ENCODE peak calls at places on chromosomes 3 and 15, in six cellular contexts. One of them, this sample, is unnamed.
A peak's percentile ranks its signal among the peaks of the same experiment; 100 is the strongest.

GRCh38 chr15:57160823-57161560 is 215.3 kb upstream of the CGNL1 start:
- DNase-seq in body of pancreas: no peak
- DNase-seq in suprapubic skin: no peak
- DNase-seq in H54: peak; percentile 5
- DNase-seq in uterus: no peak
- DNase-seq in A549: peak; percentile 24
- DNase-seq in this sample: no peak

GRCh38 chr3:113097821-113098516 is 107.2 kb downstream of the GTPBP8 start:
- DNase-seq in A549: peak; percentile 78
- DNase-seq in body of pancreas: no peak
- DNase-seq in uterus: no peak
- DNase-seq in suprapubic skin: no peak
- DNase-seq in H54: peak; percentile 24
- DNase-seq in this sample: no peak

GRCh38 chr3:72280876-72281275 is 495.9 kb upstream of the PROK2 start:
- DNase-seq in suprapubic skin: no peak
- DNase-seq in body of pancreas: no peak
- DNase-seq in H54: no peak
- DNase-seq in A549: no peak
- DNase-seq in uterus: no peak
- DNase-seq in this sample: no peak

GRCh38 chr3:46692566-46692983 is 904 bp downstream of the ALS2CL start:
- DNase-seq in uterus: no peak
- DNase-seq in A549: peak; percentile 67
- DNase-seq in H54: peak; percentile 96
- DNase-seq in suprapubic skin: peak; percentile 81
- DNase-seq in body of pancreas: peak; percentile 90
- DNase-seq in this sample: peak; percentile 62

GRCh38 chr15:80878867-80879250 is 99.7 kb downstream of the CEMIP start:
- DNase-seq in A549: no peak
- DNase-seq in H54: no peak
- DNase-seq in body of pancreas: no peak
- DNase-seq in suprapubic skin: no peak
- DNase-seq in uterus: no peak
- DNase-seq in this sample: no peak

GRCh38 chr3:45574067-45574494 is 20.5 kb upstream of the LIMD1 start:
- DNase-seq in suprapubic skin: peak; percentile 24
- DNase-seq in H54: no peak
- DNase-seq in body of pancreas: no peak
- DNase-seq in A549: no peak
- DNase-seq in uterus: no peak
- DNase-seq in this sample: peak; percentile 23

GRCh38 chr3:52068730-52069129 is 12.4 kb upstream of the DUSP7 start:
- DNase-seq in A549: no peak
- DNase-seq in H54: no peak
- DNase-seq in suprapubic skin: no peak
- DNase-seq in body of pancreas: no peak
- DNase-seq in uterus: no peak
- DNase-seq in this sample: no peak

GRCh38 chr3:111956995-111957736 is 21.7 kb upstream of the ABHD10 start:
- DNase-seq in A549: no peak
- DNase-seq in body of pancreas: no peak
- DNase-seq in uterus: no peak
- DNase-seq in H54: no peak
- DNase-seq in suprapubic skin: no peak
- DNase-seq in this sample: no peak

GRCh38 chr15:31296304-31297220 is 30.1 kb upstream of the KLF13 start:
- DNase-seq in body of pancreas: peak; percentile 91
- DNase-seq in suprapubic skin: peak; percentile 64
- DNase-seq in uterus: no peak
- DNase-seq in H54: no peak
- DNase-seq in A549: peak; percentile 93
- DNase-seq in this sample: peak; percentile 23

GRCh38 chr15:82809308-82810060 is at the start of gene WHAMM:
- DNase-seq in body of pancreas: peak; percentile 99
- DNase-seq in A549: peak; percentile 99
- DNase-seq in H54: peak; percentile 77
- DNase-seq in uterus: peak; percentile 98
- DNase-seq in suprapubic skin: peak; percentile 100
- DNase-seq in this sample: peak; percentile 99
- TF ChIP-seq POLR2A in body of pancreas: peak; percentile 98
- TF ChIP-seq POLR2A in A549: peak; percentile 93
- TF ChIP-seq POLR2A in H54: peak; percentile 96
- TF ChIP-seq POLR2A in uterus: peak; percentile 98
- TF ChIP-seq POLR2A in suprapubic skin: peak; percentile 79
- TF ChIP-seq POLR2A in this sample: peak; percentile 35

DNA sequence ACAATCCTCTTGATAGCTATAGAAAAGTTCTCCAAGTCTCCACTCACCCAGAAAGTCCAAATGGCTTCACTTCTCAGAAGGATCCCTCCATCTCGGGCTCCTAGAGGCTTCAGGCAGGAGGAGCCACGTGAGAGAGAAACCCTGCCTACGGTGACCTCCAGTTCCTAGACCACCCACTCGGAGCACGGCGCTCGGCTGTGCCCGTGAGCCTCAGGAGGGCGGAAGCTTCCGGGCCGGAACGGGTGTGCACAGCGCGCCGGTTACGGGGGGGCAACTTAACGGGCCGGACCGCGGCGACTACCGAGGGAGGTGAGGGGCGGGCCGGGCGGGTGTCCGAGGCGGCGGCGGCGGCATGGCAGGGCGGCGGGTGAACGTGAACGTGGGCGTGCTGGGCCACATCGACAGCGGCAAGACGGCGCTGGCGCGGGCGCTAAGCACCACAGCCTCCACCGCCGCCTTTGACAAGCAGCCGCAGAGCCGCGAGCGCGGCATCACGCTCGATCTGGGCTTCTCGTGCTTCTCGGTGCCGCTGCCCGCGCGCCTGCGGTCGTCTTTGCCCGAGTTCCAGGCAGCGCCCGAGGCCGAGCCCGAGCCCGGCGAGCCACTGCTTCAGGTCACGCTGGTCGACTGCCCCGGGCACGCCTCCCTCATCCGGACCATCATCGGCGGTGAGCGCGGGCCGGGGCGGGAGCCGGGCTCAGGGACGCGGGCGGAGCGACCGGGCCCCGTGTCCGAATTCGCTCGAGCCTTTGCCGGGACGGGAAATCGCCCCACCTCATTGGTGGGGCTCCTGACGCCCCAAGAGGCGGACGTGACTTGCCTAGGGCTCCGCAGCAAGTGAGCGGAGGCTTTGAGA is at the start of gene EEFSEC:
- DNase-seq in H54: peak; percentile 57
- DNase-seq in A549: peak; percentile 85
- DNase-seq in uterus: peak; percentile 81
- DNase-seq in suprapubic skin: peak; percentile 88
- DNase-seq in body of pancreas: peak; percentile 85
- DNase-seq in this sample: peak; percentile 59
- TF ChIP-seq POLR2A in H54: peak; percentile 46
- TF ChIP-seq POLR2A in A549: peak; percentile 53
- TF ChIP-seq POLR2A in uterus: no peak
- TF ChIP-seq POLR2A in suprapubic skin: no peak
- TF ChIP-seq POLR2A in body of pancreas: peak; percentile 66
- TF ChIP-seq POLR2A in this sample: no peak

DNA sequence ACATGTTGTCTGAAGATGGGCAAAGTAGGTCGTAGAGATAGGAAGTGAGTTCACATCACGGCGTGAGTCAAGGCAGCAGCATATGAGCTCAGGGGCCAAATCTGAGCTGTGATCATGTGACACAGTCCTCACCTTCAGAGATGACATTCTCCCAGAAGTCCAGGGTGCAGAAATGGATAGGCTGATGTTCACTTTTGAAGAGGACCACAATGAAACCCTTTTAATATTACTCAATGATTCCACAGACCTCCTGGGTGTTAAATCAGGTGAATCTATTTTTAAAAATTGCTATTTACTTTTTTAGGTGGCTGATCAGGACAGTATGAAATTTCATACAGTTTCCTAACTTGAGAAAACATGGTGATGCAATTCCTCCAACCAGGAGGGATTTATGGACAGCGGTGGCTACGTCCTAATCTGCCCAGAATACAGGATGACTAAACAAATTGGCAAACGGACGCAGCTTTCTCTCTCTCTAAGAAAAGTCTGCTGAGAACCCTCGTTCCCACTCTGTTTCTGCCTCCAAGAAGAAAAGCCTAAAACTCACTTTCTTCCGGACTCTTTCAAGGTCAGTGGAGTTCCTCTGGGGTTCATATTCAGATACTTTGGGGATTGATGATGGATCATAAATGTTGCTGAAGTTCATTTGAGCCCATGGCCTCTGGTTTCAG is 34.4 kb downstream of the B3GNT5 start:
- DNase-seq in H54: no peak
- DNase-seq in body of pancreas: peak; percentile 32
- DNase-seq in uterus: peak; percentile 57
- DNase-seq in A549: peak; percentile 69
- DNase-seq in suprapubic skin: no peak
- DNase-seq in this sample: no peak
- TF ChIP-seq POLR2A in H54: no peak
- TF ChIP-seq POLR2A in body of pancreas: no peak
- TF ChIP-seq POLR2A in uterus: no peak
- TF ChIP-seq POLR2A in A549: no peak
- TF ChIP-seq POLR2A in suprapubic skin: no peak
- TF ChIP-seq POLR2A in this sample: no peak

GRCh38 chr3:43644443-43644842 is 22.6 kb upstream of the ANO10 start:
- DNase-seq in H54: no peak
- DNase-seq in suprapubic skin: no peak
- DNase-seq in A549: no peak
- DNase-seq in uterus: no peak
- DNase-seq in body of pancreas: no peak
- DNase-seq in this sample: no peak
- TF ChIP-seq POLR2A in H54: no peak
- TF ChIP-seq POLR2A in suprapubic skin: no peak
- TF ChIP-seq POLR2A in A549: no peak
- TF ChIP-seq POLR2A in uterus: no peak
- TF ChIP-seq POLR2A in body of pancreas: no peak
- TF ChIP-seq POLR2A in this sample: no peak

GRCh38 chr3:50610181-50610971 is 1.2 kb downstream of the CISH start:
- DNase-seq in H54: no peak
- DNase-seq in uterus: no peak
- DNase-seq in body of pancreas: peak; percentile 75
- DNase-seq in A549: no peak
- DNase-seq in suprapubic skin: no peak
- DNase-seq in this sample: no peak
- TF ChIP-seq POLR2A in H54: no peak
- TF ChIP-seq POLR2A in uterus: no peak
- TF ChIP-seq POLR2A in body of pancreas: no peak
- TF ChIP-seq POLR2A in A549: no peak
- TF ChIP-seq POLR2A in suprapubic skin: no peak
- TF ChIP-seq POLR2A in this sample: no peak

DNA sequence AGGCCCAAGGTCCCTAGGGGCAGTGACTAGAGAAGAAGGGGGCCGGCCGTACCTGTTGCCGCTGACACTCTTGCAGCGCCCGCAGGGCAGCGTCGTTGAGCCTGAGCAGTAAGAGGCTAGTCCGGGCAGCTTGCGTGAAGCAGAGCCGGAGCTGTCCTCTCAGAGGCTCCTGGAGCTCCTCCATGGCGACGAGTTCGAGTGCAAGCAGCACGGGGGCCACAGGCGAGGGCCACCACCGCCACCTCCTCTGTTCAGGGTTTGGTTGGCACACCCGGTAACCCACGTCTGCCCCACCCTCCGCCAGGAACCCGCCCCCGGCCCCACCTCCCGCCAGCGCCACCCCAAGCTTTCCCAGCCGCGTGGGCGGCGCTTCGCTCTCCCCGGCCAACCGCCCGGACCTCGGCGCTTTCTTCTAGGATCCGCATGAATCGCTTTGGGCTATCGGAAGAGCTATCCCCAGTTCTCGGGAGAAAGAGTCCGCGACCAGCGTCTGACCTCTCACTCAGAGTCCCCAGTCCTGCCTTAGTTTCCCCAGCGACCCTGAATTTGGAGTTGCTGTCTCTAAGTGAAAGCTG is at the start of gene ELL3:
- DNase-seq in suprapubic skin: peak; percentile 88
- DNase-seq in body of pancreas: peak; percentile 82
- DNase-seq in uterus: peak; percentile 73
- DNase-seq in A549: peak; percentile 69
- DNase-seq in H54: peak; percentile 79
- DNase-seq in this sample: peak; percentile 94
- TF ChIP-seq POLR2A in suprapubic skin: no peak
- TF ChIP-seq POLR2A in body of pancreas: peak; percentile 62
- TF ChIP-seq POLR2A in uterus: no peak
- TF ChIP-seq POLR2A in A549: no peak
- TF ChIP-seq POLR2A in H54: peak; percentile 31
- TF ChIP-seq POLR2A in this sample: no peak

GRCh38 chr3:141487419-141488345 is 855 bp downstream of the RASA2 start:
- DNase-seq in A549: peak; percentile 82
- DNase-seq in H54: peak; percentile 39
- DNase-seq in body of pancreas: peak; percentile 84
- DNase-seq in suprapubic skin: peak; percentile 88
- DNase-seq in uterus: peak; percentile 67
- DNase-seq in this sample: peak; percentile 64
- TF ChIP-seq POLR2A in A549: peak; percentile 31
- TF ChIP-seq POLR2A in H54: no peak
- TF ChIP-seq POLR2A in body of pancreas: peak; percentile 78
- TF ChIP-seq POLR2A in suprapubic skin: no peak
- TF ChIP-seq POLR2A in uterus: no peak
- TF ChIP-seq POLR2A in this sample: no peak

This sample was measured in lower leg skin.